ENCODE peak calls at places on chromosome 12, in five cellular contexts. N is Panc1, S is aorta, P is tibial artery, B is IMR-90. W is an unnamed sample.

GRCh38 chr12:13094349-13094748 is 9.1 kb downstream of the GSG1 start:
- DNase-seq in N (no peak), B (peak), P (no peak), S (no peak), W (no peak)

GRCh38 chr12:106090586-106091411 is 48.0 kb downstream of the NUAK1 start:
- DNase-seq in N (no peak), S (peak), B (peak), P (peak), W (no peak)

GRCh38 chr12:131258396-131258795 is 304.7 kb downstream of the ADGRD1 start:
- DNase-seq in N (no peak), S (no peak), P (no peak), B (no peak), W (no peak)

GRCh38 chr12:12714276-12715001 is 2.7 kb upstream of the CDKN1B start:
- DNase-seq in B (peak), P (no peak), S (no peak), N (no peak), W (no peak)

GRCh38 chr12:4178424-4179184 is 95.0 kb upstream of the CCND2 start:
- DNase-seq in B (no peak), P (no peak), N (no peak), S (no peak), W (no peak)

GRCh38 chr12:47736877-47737676 is 11.8 kb upstream of the ENDOU start:
- DNase-seq in N (no peak), P (peak), S (peak), B (peak), W (no peak)

GRCh38 chr12:104588048-104588942 is 131.5 kb downstream of the CHST11 start:
- DNase-seq in N (no peak), B (peak), P (no peak), S (no peak), W (no peak)

GRCh38 chr12:39675263-39675662 is 55.7 kb upstream of the ABCD2 start:
- DNase-seq in B (no peak), P (no peak), N (no peak), S (no peak), W (no peak)

GRCh38 chr12:3179731-3180130 is 102.6 kb downstream of the TSPAN9 start:
- DNase-seq in S (no peak), B (no peak), P (no peak), N (no peak), W (peak)

GRCh38 chr12:262817-263216 is at the start of gene SLC6A13:
- DNase-seq in N (no peak), B (no peak), S (no peak), P (no peak), W (no peak)

GRCh38 chr12:12883369-12884001 is 7.9 kb upstream of the GPRC5A start:
- DNase-seq in P (no peak), S (no peak), N (no peak), B (peak), W (no peak)

GRCh38 chr12:105706321-105706972 is 376.0 kb downstream of the C12orf75 start:
- DNase-seq in P (peak), B (peak), N (no peak), S (peak), W (no peak)

GRCh38 chr12:101570022-101570421 is 24.7 kb upstream of the MYBPC1 start:
- DNase-seq in B (peak), N (no peak), P (no peak), S (no peak), W (peak)

GRCh38 chr12:132788375-132789098 is 26.9 kb upstream of the ANKLE2 start:
- DNase-seq in N (no peak), S (no peak), B (no peak), P (no peak), W (no peak)

GRCh38 chr12:50952510-50952909 is at the start of gene HIGD1C:
- DNase-seq in P (no peak), N (no peak), B (no peak), S (no peak), W (no peak)

GRCh38 chr12:123444396-123445026 is 8.0 kb upstream of the RILPL2 start:
- DNase-seq in P (no peak), N (no peak), S (no peak), B (peak), W (no peak)

GRCh38 chr12:62247242-62247641 is 13.0 kb upstream of the USP15 start:
- DNase-seq in N (no peak), P (no peak), B (no peak), S (no peak), W (no peak)

GRCh38 chr12:538731-539539 is 79.2 kb downstream of the B4GALNT3 start:
- DNase-seq in B (peak), P (no peak), N (no peak), S (peak), W (peak)

GRCh38 chr12:22275847-22276246 is 58.7 kb downstream of the ST8SIA1 start:
- DNase-seq in S (peak), P (peak), N (no peak), B (peak), W (no peak)

DNA sequence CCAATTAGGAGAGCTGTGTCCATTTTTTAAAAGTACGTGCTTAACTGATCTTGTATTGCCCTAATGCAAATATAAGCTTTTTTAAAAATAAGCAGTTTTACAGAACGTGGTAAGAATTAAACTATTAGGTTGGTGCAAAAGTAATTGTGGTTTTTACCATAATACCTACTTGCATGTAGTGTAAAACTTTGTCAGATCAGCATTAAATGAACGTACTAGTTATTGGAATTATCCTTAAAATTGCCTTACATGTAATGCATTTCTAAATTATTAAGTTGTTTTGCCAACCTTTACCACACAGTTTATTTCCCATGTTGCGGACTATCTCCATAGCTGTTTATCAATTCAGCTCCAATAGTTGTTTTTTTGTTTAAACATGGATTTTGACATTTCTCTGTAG is 10.9 kb downstream of the CAND1 start:
- DNase-seq in S (no peak), B (no peak), N (no peak), P (no peak), W (no peak)
- H3K4me3 ChIP-seq in S (no peak), B (no peak), N (no peak), P (no peak), W (no peak)

GRCh38 chr12:76764856-76765255 is 941 bp downstream of the ZDHHC17 start:
- DNase-seq in B (peak), N (no peak), P (no peak), S (no peak), W (peak)

GRCh38 chr12:76766161-76766560 is 2.2 kb downstream of the ZDHHC17 start:
- DNase-seq in B (no peak), P (no peak), N (no peak), S (no peak), W (no peak)

GRCh38 chr12:76765598-76765997 is 1.7 kb downstream of the ZDHHC17 start:
- DNase-seq in N (no peak), P (no peak), S (no peak), B (no peak), W (no peak)

GRCh38 chr12:76763746-76764675 is at the start of gene ZDHHC17:
- DNase-seq in S (peak), P (peak), B (peak), N (peak), W (peak)

GRCh38 chr12:76762556-76762955 is 1.4 kb upstream of the ZDHHC17 start:
- DNase-seq in N (no peak), B (no peak), P (no peak), S (no peak), W (no peak)
- H3K4me3 ChIP-seq in N (no peak), B (no peak), P (no peak), S (no peak), W (no peak)

DNA sequence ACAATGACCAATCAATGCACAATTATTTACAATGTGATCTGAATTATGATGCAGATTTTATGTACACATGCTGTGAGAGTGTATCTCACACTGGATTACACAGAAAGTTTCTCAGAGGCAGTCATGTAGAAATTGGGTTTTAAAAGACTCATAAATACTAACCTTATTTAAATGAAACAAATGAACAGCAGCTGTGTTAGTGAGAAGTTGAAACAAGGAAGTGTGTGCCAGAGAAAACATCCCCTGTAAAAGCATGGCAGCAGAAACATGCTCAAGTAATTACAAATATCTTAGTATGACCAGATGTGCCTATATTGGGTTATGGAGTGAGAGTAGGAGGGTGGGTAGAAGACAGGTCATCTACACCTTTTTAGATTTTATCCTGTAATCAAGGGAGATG is 723.7 kb downstream of the C12orf50 start:
- DNase-seq in N (no peak), S (no peak), B (peak), P (no peak), W (no peak)
- H3K4me3 ChIP-seq in N (no peak), S (no peak), B (no peak), P (no peak), W (no peak)

GRCh38 chr12:9669534-9669933 is at the start of gene CLEC2D:
- DNase-seq in P (no peak), S (no peak), B (no peak), N (no peak), W (peak)

GRCh38 chr12:9669019-9669326 is 540 bp upstream of the CLEC2D start:
- DNase-seq in N (no peak), S (no peak), P (no peak), B (no peak), W (no peak)

GRCh38 chr12:9668141-9669018 is 1.1 kb upstream of the CLEC2D start:
- DNase-seq in S (no peak), N (no peak), P (no peak), B (peak), W (no peak)

GRCh38 chr12:9674226-9674590 is 4.7 kb downstream of the CLEC2D start:
- DNase-seq in N (no peak), S (no peak), B (no peak), P (no peak), W (peak)

DNA sequence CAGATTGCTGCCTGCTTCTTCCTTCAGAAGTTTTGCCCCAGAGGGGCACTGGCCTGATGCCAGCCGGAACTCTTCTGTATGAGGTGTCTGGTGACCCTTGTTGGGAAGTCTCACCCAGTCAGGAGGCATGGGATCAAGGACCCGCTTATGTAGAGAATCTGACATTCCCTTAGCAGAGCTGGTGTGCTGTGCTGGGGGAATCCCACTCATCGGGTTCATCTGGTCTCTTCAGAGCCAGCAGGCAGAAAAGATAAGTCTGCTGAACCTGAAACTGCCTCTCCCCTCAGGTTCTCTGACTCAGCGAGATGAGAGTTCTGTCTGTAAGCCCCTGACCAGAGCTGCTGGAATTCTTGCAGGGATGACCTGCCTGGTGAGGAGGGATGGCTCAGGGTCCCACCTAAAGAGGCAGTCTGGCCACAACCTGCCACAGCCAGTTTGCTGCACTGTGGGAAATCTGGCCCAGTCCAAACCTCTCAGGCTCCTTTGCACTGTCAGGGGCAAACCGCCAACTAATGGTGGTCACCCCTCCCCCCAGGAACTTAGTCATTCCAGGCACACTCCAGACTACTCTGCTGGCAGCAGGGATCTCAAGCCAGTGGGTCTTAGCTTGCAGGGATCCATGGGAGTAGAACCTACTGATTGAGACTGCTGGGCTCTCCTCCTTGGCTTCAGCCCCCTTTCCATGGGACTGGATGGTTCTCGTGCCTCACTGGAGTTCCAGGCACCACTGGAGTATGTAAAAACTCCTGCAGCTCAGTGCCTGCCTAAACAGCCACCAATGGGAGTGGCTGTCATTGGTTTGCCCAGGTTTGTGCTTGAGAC is 4.1 kb downstream of the CLEC2D start:
- DNase-seq in B (peak), N (no peak), S (peak), P (peak), W (peak)
- H3K4me3 ChIP-seq in B (no peak), N (no peak), S (no peak), P (no peak), W (no peak)

DNA sequence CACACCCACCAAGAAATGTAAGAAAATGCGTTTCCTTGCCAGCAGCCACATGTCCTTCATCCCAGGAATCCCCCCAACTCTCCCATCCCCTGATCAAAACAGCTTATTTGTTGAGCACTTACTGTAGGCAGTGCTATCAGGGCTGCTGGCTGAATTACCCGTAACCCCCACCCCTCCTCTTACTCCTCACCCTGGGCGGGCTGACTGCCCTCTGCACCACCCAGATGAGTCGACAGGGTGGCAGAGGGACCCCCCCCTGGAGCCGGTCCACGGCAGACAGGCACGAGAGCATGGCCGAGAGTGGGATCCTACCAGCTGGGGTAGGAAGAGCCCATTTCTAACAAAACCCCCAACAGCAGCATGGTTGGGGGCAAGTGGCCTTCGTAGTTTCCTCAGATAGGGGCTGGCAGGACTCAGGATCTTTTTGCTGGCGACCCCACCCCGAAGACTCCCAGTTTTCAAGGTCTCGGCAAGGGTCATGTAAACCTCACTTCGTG is 1.1 kb upstream of the RHOF start:
- DNase-seq in B (no peak), N (no peak), P (no peak), S (no peak), W (no peak)
- H3K4me3 ChIP-seq in B (no peak), N (peak), P (peak), S (no peak), W (peak)

DNA sequence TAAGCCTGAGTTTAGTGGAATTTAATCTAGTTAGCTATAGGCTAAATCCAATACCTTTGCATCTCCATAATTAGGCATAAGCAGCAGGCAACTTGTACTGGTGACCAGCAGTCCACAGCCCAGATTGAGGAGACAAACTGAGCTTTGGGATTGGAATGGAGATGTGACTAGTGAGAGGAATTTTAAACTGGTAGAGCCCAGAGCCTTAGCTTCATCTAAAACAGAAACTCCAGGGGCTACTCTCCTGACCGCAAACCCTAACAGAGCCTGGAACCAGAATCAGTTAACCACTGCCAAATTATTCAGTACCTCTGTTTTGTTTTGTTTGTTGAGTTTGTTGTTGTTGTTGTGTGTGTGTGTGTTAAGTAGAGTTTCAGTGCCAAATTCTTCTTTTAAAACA is 53.2 kb downstream of the TSPAN19 start:
- DNase-seq in B (no peak), S (no peak), N (no peak), P (no peak), W (no peak)
- H3K4me3 ChIP-seq in B (no peak), S (no peak), N (no peak), P (no peak), W (no peak)

DNA sequence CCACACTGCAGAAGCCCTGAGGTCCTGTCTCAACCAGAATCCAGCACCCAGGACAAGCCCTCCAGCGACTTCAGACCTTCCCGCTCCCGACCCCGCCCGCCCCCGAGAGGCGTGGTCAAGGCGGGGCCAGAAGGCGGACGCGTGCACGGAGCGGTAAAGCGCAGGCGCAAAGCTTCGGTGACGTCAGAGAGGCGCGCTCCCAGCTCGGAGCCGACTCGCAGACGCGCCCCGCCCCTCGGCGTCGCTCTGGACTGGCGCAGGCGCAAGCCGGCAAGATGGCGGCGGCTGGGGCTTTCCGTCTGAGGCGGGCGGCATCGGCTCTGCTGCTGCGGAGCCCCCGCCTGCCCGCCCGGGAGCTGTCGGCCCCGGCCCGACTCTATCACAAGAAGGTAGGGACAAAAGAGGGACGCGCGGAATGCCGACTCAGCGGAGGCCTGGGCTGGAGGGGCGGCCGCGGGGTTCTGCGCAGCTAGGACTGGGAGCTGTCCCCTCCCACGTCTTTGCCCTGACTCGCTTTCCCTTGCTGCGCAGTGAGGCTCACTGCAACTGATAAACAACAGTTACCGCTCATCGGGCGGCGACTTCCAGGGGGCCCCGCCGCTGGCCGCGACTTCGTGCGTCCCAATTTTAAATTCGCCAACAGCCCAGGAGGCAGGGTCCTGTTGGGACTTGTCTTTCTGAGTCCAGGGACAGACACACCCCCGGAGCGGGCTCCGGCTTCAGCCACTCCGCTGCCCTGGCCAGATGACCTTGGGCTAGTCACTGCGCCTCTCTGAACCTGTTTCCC is at the start of gene ISCU:
- DNase-seq in B (peak), N (peak), S (peak), P (peak), W (peak)
- H3K4me3 ChIP-seq in B (peak), N (peak), S (peak), P (peak), W (peak)

DNA sequence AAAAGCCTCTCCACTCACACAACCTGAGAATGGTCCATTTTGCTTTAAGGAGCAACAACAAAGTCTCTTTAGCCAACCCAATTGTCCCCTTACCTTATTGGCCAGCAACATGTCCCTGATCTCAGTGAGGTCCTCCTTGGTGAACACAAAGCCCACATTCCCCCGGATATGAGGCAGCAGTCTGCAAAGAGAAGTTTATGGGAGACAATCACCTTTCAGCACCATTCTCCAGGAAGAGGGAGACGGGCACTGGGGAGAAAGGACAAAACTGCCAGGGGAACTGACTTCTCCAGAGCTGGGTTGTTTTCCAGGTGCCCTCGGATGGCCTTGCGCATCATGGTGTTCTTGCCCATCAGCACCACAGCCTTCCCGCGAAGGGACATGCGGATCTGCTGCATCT is 1.9 kb downstream of the RPLP0 start:
- DNase-seq in B (no peak), S (no peak), P (no peak), N (no peak), W (no peak)
- H3K4me3 ChIP-seq in B (no peak), S (no peak), P (peak), N (peak), W (peak)

GRCh38 chr12:2054091-2055018 is 1.6 kb downstream of the CACNA1C start:
- DNase-seq in B (no peak), P (peak), N (no peak), S (no peak), W (no peak)
- H3K4me3 ChIP-seq in B (peak), P (peak), N (no peak), S (peak), W (no peak)

GRCh38 chr12:49902399-49903350 is 1.0 kb downstream of the FAIM2 start:
- DNase-seq in S (peak), N (no peak), B (no peak), P (no peak), W (no peak)

GRCh38 chr12:49903351-49903699 is 375 bp downstream of the FAIM2 start:
- DNase-seq in P (no peak), S (no peak), N (no peak), B (no peak), W (no peak)

GRCh38 chr12:49903700-49904423 is at the start of gene FAIM2:
- DNase-seq in S (peak), P (peak), B (peak), N (no peak), W (peak)

GRCh38 chr12:49905718-49906314 is 2.1 kb upstream of the FAIM2 start:
- DNase-seq in B (no peak), S (no peak), N (no peak), P (no peak), W (no peak)

DNA sequence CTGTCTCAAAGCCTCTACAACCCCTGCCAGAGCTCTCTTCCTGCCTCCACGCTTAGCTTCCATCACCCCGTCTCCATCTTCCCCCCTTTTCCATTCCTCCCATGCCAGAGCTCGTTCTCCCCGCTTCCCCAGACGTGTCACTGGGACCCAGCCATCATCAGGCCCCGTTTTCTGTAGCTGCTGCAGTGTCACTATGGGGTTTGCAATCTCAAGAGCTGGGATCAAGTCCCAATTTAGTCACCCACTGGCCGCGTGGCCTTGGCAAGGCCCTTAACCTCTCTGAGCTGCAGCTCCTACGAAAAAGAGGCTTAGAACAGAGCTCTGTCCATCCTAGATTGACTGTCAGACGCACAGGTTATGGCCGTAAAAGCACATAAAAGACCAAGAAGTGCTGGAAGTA is 901 bp upstream of the FAIM2 start:
- DNase-seq in S (no peak), N (no peak), B (no peak), P (no peak), W (no peak)
- H3K4me3 ChIP-seq in S (no peak), N (no peak), B (no peak), P (no peak), W (no peak)

W was measured in Jurkat, Clone E6-1.